ENCODE peak calls at places on chromosomes 1 and 21, in four cellular contexts. N is tibial artery; I is aorta; P is naive thymus-derived CD4-positive, alpha-beta T cell. R is an unnamed sample.

GRCh38 chr21:34205811-34206635 is 132.6 kb downstream of the MRPS6 start:
- DNase-seq in N (no peak), I (no peak), P (no peak), R (no peak)

GRCh38 chr1:199978408-199978940 is 49.0 kb upstream of the NR5A2 start:
- DNase-seq in N (no peak), I (no peak), P (no peak), R (no peak)

GRCh38 chr1:185654199-185654951 is 79.8 kb upstream of the HMCN1 start:
- DNase-seq in N (no peak), I (no peak), P (no peak), R (no peak)

GRCh38 chr21:44756416-44757185 is 45.0 kb downstream of the UBE2G2 start:
- DNase-seq in N (peak; percentile 37), I (no peak), P (no peak), R (no peak)

GRCh38 chr1:38125837-38126520 is 79.4 kb upstream of the POU3F1 start:
- DNase-seq in N (no peak), I (no peak), P (no peak), R (no peak)

GRCh38 chr21:26686278-26686677 is 113.2 kb upstream of the CYYR1 start:
- DNase-seq in N (no peak), I (no peak), P (peak; percentile 57), R (peak; percentile 61)

GRCh38 chr1:220991506-220991905 is 112.3 kb downstream of the HLX start:
- DNase-seq in N (no peak), I (no peak), P (no peak), R (no peak)

GRCh38 chr1:60746278-60746761 is 336.0 kb upstream of the NFIA start:
- DNase-seq in N (no peak), I (peak; percentile 44), P (no peak), R (no peak)

GRCh38 chr21:45547211-45547900 is 5.1 kb upstream of the SLC19A1 start:
- DNase-seq in N (peak; percentile 27), I (no peak), P (no peak), R (no peak)

GRCh38 chr21:31347435-31348032 is 3.5 kb upstream of the TIAM1 start:
- DNase-seq in N (no peak), I (no peak), P (no peak), R (no peak)

GRCh38 chr1:11501491-11501897 is 22.5 kb downstream of the DISP3 start:
- DNase-seq in N (peak; percentile 42), I (no peak), P (peak; percentile 14), R (no peak)

GRCh38 chr1:14897080-14897449 is 256.5 kb upstream of the TMEM51 start:
- DNase-seq in N (no peak), I (no peak), P (no peak), R (peak; percentile 42)

GRCh38 chr1:186605762-186606350 is 74.4 kb downstream of the PTGS2 start:
- DNase-seq in N (no peak), I (no peak), P (peak; percentile 36), R (peak; percentile 31)

GRCh38 chr1:20074046-20074724 is 4.2 kb downstream of the PLA2G5 start:
- DNase-seq in N (no peak), I (no peak), P (no peak), R (no peak)

GRCh38 chr1:10755977-10756521 is 40.4 kb downstream of the CASZ1 start:
- DNase-seq in N (no peak), I (no peak), P (peak; percentile 78), R (peak; percentile 37)

GRCh38 chr1:222247081-222247480 is 300.8 kb downstream of the HHIPL2 start:
- DNase-seq in N (no peak), I (no peak), P (no peak), R (no peak)

GRCh38 chr1:6788946-6789345 is 3.7 kb downstream of the CAMTA1 start:
- DNase-seq in N (no peak), I (no peak), P (no peak), R (no peak)

GRCh38 chr1:234562336-234562735 is 47.6 kb downstream of the IRF2BP2 start:
- DNase-seq in N (no peak), I (no peak), P (no peak), R (no peak)

GRCh38 chr1:178745260-178745659 is 20.2 kb downstream of the RALGPS2 start:
- DNase-seq in N (no peak), I (no peak), P (no peak), R (no peak)

GRCh38 chr1:161196521-161197451 is 2.1 kb downstream of the ADAMTS4 start:
- DNase-seq in N (peak; percentile 40), I (peak; percentile 72), P (no peak), R (no peak)

GRCh38 chr1:161198877-161199431 is at the start of gene ADAMTS4:
- DNase-seq in N (peak; percentile 62), I (peak; percentile 67), P (no peak), R (no peak)

GRCh38 chr1:161198206-161198876 is 513 bp downstream of the ADAMTS4 start:
- DNase-seq in N (peak; percentile 75), I (peak; percentile 55), P (no peak), R (no peak)

GRCh38 chr1:161196111-161196510 is 2.7 kb downstream of the ADAMTS4 start:
- DNase-seq in N (peak; percentile 39), I (no peak), P (no peak), R (no peak)

GRCh38 chr1:161197560-161198205 is 1.2 kb downstream of the ADAMTS4 start:
- DNase-seq in N (no peak), I (peak; percentile 25), P (no peak), R (no peak)
- H3K4me3 ChIP-seq in N (peak overlapping the region; percentile 32), I (no peak overlapping the region), P (no peak overlapping the region), R (no peak overlapping the region)

GRCh38 chr1:156076609-156077429 is 5.4 kb downstream of the MEX3A start:
- DNase-seq in N (no peak), I (no peak), P (no peak), R (no peak)
- H3K4me3 ChIP-seq in N (peak overlapping the region; percentile 35), I (no peak overlapping the region), P (no peak overlapping the region), R (no peak overlapping the region)

DNA sequence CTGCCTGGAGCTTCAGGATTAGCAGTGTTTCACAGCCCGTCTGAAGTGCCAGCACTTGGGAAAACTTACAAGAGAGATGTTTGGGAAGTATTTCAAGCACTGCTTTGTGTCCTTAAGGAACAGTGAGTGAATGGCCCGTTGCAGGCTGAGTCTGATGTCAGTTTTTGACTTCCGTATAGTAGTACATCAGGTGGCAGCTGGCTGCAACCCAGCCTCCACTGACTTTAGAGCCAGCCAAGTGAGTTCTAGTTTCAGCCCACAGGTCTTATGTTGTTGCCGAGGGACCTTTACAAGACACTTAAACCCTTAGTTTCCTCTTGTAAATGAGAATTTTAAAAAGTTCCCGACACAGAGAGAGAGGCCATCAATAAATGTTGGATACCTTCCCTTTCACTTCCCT is 35.0 kb downstream of the UCK2 start:
- DNase-seq in N (no peak), I (no peak), P (no peak), R (peak; percentile 74)
- H3K4me3 ChIP-seq in N (no peak overlapping the region), I (no peak overlapping the region), P (no peak overlapping the region), R (peak overlapping the region; percentile 13)

DNA sequence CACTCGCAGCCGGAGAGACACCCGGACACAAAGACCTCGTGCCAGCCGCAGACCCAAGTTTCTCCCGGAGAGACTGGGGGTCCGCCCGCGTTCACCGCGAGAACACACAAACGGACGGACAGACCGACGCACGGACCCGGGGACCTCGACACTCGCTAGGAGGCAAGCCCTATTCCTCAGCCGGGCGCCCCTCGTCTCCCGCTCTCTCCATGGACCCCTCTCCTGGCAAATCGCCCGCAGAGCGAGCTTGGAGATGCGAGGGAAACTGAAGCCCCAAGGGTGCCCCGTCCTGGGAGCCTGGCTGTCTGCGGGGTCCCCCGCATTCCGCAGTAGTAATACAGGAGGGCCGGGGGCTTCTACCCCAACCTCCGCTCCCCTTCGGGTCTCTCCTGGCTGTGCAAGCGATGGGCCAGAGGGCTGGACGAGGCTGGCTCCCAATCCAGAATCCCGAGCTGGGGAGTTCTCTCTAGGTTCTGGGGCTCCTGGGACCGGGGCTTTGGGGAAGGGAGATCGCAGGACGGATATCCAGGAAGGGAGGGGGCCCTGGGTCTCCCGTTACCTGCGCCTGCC is 533 bp downstream of the SYT6 start:
- DNase-seq in N (no peak), I (no peak), P (peak; percentile 7), R (no peak)
- H3K4me3 ChIP-seq in N (peak overlapping the region; percentile 30), I (no peak overlapping the region), P (peak overlapping the region; percentile 27), R (no peak overlapping the region)

GRCh38 chr1:16348414-16349182 is 3.7 kb downstream of the FBXO42 start:
- DNase-seq in N (no peak), I (no peak), P (no peak), R (no peak)

GRCh38 chr1:16352842-16353535 is 709 bp upstream of the FBXO42 start:
- DNase-seq in N (peak; percentile 57), I (no peak), P (no peak), R (no peak)

GRCh38 chr1:16351994-16352841 is at the start of gene FBXO42:
- DNase-seq in N (peak; percentile 95), I (peak; percentile 95), P (peak; percentile 95), R (peak; percentile 85)

GRCh38 chr1:16351449-16351993 is 759 bp downstream of the FBXO42 start:
- DNase-seq in N (peak; percentile 60), I (no peak), P (no peak), R (no peak)

GRCh38 chr1:16349847-16350406 is 2.4 kb downstream of the FBXO42 start:
- DNase-seq in N (no peak), I (no peak), P (no peak), R (no peak)
- H3K4me3 ChIP-seq in N (peak overlapping the region; percentile 86), I (peak overlapping the region; percentile 96), P (no peak overlapping the region), R (no peak overlapping the region)

GRCh38 chr1:226733309-226733708 is 5.8 kb downstream of the ITPKB start:
- DNase-seq in N (no peak), I (no peak), P (peak; percentile 30), R (no peak)

GRCh38 chr1:226732856-226733291 is 6.2 kb downstream of the ITPKB start:
- DNase-seq in N (no peak), I (no peak), P (peak; percentile 40), R (no peak)

GRCh38 chr1:226735576-226735975 is 3.5 kb downstream of the ITPKB start:
- DNase-seq in N (no peak), I (no peak), P (no peak), R (no peak)

GRCh38 chr1:226734611-226735153 is 4.4 kb downstream of the ITPKB start:
- DNase-seq in N (no peak), I (no peak), P (no peak), R (no peak)

GRCh38 chr1:226733876-226734414 is 5.1 kb downstream of the ITPKB start:
- DNase-seq in N (no peak), I (no peak), P (no peak), R (no peak)
- H3K4me3 ChIP-seq in N (no peak overlapping the region), I (no peak overlapping the region), P (peak overlapping the region; percentile 99), R (no peak overlapping the region)

GRCh38 chr1:69915347-69915746 is 290.0 kb downstream of the LRRC40 start:
- DNase-seq in N (no peak), I (no peak), P (no peak), R (no peak)
- H3K4me3 ChIP-seq in N (no peak overlapping the region), I (no peak overlapping the region), P (no peak overlapping the region), R (no peak overlapping the region)

GRCh38 chr1:8873001-8873400 is 5.5 kb downstream of the ENO1 start:
- DNase-seq in N (no peak), I (no peak), P (no peak), R (no peak)
- H3K4me3 ChIP-seq in N (no peak overlapping the region), I (no peak overlapping the region), P (no peak overlapping the region), R (no peak overlapping the region)

GRCh38 chr1:67135354-67135753 is 584 bp upstream of the C1orf141 start:
- DNase-seq in N (no peak), I (no peak), P (no peak), R (no peak)
- H3K4me3 ChIP-seq in N (no peak overlapping the region), I (no peak overlapping the region), P (no peak overlapping the region), R (no peak overlapping the region)

R was measured in Jurkat, Clone E6-1.